ENCODE peak calls at places on chromosomes 7 and 10, in four cellular contexts. One of them, this sample, is unnamed.

GRCh38 chr7:1967512-1968396 is 265.0 kb downstream of the MAD1L1 start:
- DNase-seq in A172: no peak
- DNase-seq in naive thymus-derived CD8-positive, alpha-beta T cell: no peak
- DNase-seq in activated naive CD8-positive, alpha-beta T cell treated with anti-CD3 and anti-CD28 coated beads, Interleukin-2, amount 50 U/mL, for 24 hours: no peak
- DNase-seq in this sample: no peak

GRCh38 chr7:88391247-88391646 is 84.6 kb upstream of the STEAP4 start:
- DNase-seq in A172: no peak
- DNase-seq in naive thymus-derived CD8-positive, alpha-beta T cell: no peak
- DNase-seq in activated naive CD8-positive, alpha-beta T cell treated with anti-CD3 and anti-CD28 coated beads, Interleukin-2, amount 50 U/mL, for 24 hours: no peak
- DNase-seq in this sample: no peak

GRCh38 chr10:72043016-72043834 is 45.1 kb downstream of the SPOCK2 start:
- DNase-seq in A172: no peak
- DNase-seq in naive thymus-derived CD8-positive, alpha-beta T cell: no peak
- DNase-seq in activated naive CD8-positive, alpha-beta T cell treated with anti-CD3 and anti-CD28 coated beads, Interleukin-2, amount 50 U/mL, for 24 hours: no peak
- DNase-seq in this sample: no peak

GRCh38 chr7:46385662-46386309 is 464.7 kb upstream of the IGFBP3 start:
- DNase-seq in A172: peak
- DNase-seq in naive thymus-derived CD8-positive, alpha-beta T cell: no peak
- DNase-seq in activated naive CD8-positive, alpha-beta T cell treated with anti-CD3 and anti-CD28 coated beads, Interleukin-2, amount 50 U/mL, for 24 hours: no peak
- DNase-seq in this sample: no peak

GRCh38 chr10:16478801-16479200 is 42.0 kb downstream of the PTER start:
- DNase-seq in A172: no peak
- DNase-seq in naive thymus-derived CD8-positive, alpha-beta T cell: no peak
- DNase-seq in activated naive CD8-positive, alpha-beta T cell treated with anti-CD3 and anti-CD28 coated beads, Interleukin-2, amount 50 U/mL, for 24 hours: no peak
- DNase-seq in this sample: no peak

GRCh38 chr10:36148207-36148606 is 506.1 kb upstream of the FZD8 start:
- DNase-seq in A172: no peak
- DNase-seq in naive thymus-derived CD8-positive, alpha-beta T cell: no peak
- DNase-seq in activated naive CD8-positive, alpha-beta T cell treated with anti-CD3 and anti-CD28 coated beads, Interleukin-2, amount 50 U/mL, for 24 hours: no peak
- DNase-seq in this sample: no peak

GRCh38 chr10:124287071-124287685 is 131.5 kb downstream of the OAT start:
- DNase-seq in A172: no peak
- DNase-seq in naive thymus-derived CD8-positive, alpha-beta T cell: no peak
- DNase-seq in activated naive CD8-positive, alpha-beta T cell treated with anti-CD3 and anti-CD28 coated beads, Interleukin-2, amount 50 U/mL, for 24 hours: no peak
- DNase-seq in this sample: peak

GRCh38 chr10:62046522-62047239 is 145.2 kb downstream of the ARID5B start:
- DNase-seq in A172: peak
- DNase-seq in naive thymus-derived CD8-positive, alpha-beta T cell: no peak
- DNase-seq in activated naive CD8-positive, alpha-beta T cell treated with anti-CD3 and anti-CD28 coated beads, Interleukin-2, amount 50 U/mL, for 24 hours: peak
- DNase-seq in this sample: no peak

GRCh38 chr10:108000365-108000764 is 835.9 kb upstream of the SORCS1 start:
- DNase-seq in A172: no peak
- DNase-seq in naive thymus-derived CD8-positive, alpha-beta T cell: no peak
- DNase-seq in activated naive CD8-positive, alpha-beta T cell treated with anti-CD3 and anti-CD28 coated beads, Interleukin-2, amount 50 U/mL, for 24 hours: no peak
- DNase-seq in this sample: no peak

GRCh38 chr7:93178213-93178612 is 30.0 kb upstream of the SAMD9L start:
- DNase-seq in A172: peak
- DNase-seq in naive thymus-derived CD8-positive, alpha-beta T cell: no peak
- DNase-seq in activated naive CD8-positive, alpha-beta T cell treated with anti-CD3 and anti-CD28 coated beads, Interleukin-2, amount 50 U/mL, for 24 hours: no peak
- DNase-seq in this sample: no peak

GRCh38 chr7:82375713-82376112 is 67.9 kb downstream of the CACNA2D1 start:
- DNase-seq in A172: no peak
- DNase-seq in naive thymus-derived CD8-positive, alpha-beta T cell: no peak
- DNase-seq in activated naive CD8-positive, alpha-beta T cell treated with anti-CD3 and anti-CD28 coated beads, Interleukin-2, amount 50 U/mL, for 24 hours: no peak
- DNase-seq in this sample: no peak

GRCh38 chr10:21803374-21803773 is 200.2 kb downstream of the DNAJC1 start:
- DNase-seq in A172: no peak
- DNase-seq in naive thymus-derived CD8-positive, alpha-beta T cell: no peak
- DNase-seq in activated naive CD8-positive, alpha-beta T cell treated with anti-CD3 and anti-CD28 coated beads, Interleukin-2, amount 50 U/mL, for 24 hours: no peak
- DNase-seq in this sample: no peak

GRCh38 chr7:126370038-126370668 is 882.6 kb downstream of the GRM8 start:
- DNase-seq in A172: no peak
- DNase-seq in naive thymus-derived CD8-positive, alpha-beta T cell: no peak
- DNase-seq in activated naive CD8-positive, alpha-beta T cell treated with anti-CD3 and anti-CD28 coated beads, Interleukin-2, amount 50 U/mL, for 24 hours: no peak
- DNase-seq in this sample: no peak

GRCh38 chr10:48935141-48935540 is 4.5 kb downstream of the LRRC18 start:
- DNase-seq in A172: no peak
- DNase-seq in naive thymus-derived CD8-positive, alpha-beta T cell: no peak
- DNase-seq in activated naive CD8-positive, alpha-beta T cell treated with anti-CD3 and anti-CD28 coated beads, Interleukin-2, amount 50 U/mL, for 24 hours: no peak
- DNase-seq in this sample: peak

GRCh38 chr7:79590571-79591274 is 137.3 kb upstream of the MAGI2 start:
- DNase-seq in A172: no peak
- DNase-seq in naive thymus-derived CD8-positive, alpha-beta T cell: no peak
- DNase-seq in activated naive CD8-positive, alpha-beta T cell treated with anti-CD3 and anti-CD28 coated beads, Interleukin-2, amount 50 U/mL, for 24 hours: no peak
- DNase-seq in this sample: no peak

GRCh38 chr10:48332871-48333216 is 26.4 kb downstream of the MAPK8 start:
- DNase-seq in A172: no peak
- DNase-seq in naive thymus-derived CD8-positive, alpha-beta T cell: no peak
- DNase-seq in activated naive CD8-positive, alpha-beta T cell treated with anti-CD3 and anti-CD28 coated beads, Interleukin-2, amount 50 U/mL, for 24 hours: no peak
- DNase-seq in this sample: no peak

GRCh38 chr7:78014401-78014800 is 215.8 kb downstream of the PHTF2 start:
- DNase-seq in A172: no peak
- DNase-seq in naive thymus-derived CD8-positive, alpha-beta T cell: no peak
- DNase-seq in activated naive CD8-positive, alpha-beta T cell treated with anti-CD3 and anti-CD28 coated beads, Interleukin-2, amount 50 U/mL, for 24 hours: no peak
- DNase-seq in this sample: no peak

GRCh38 chr7:34759477-34760125 is 101.6 kb downstream of the NPSR1 start:
- DNase-seq in A172: peak
- DNase-seq in naive thymus-derived CD8-positive, alpha-beta T cell: no peak
- DNase-seq in activated naive CD8-positive, alpha-beta T cell treated with anti-CD3 and anti-CD28 coated beads, Interleukin-2, amount 50 U/mL, for 24 hours: no peak
- DNase-seq in this sample: no peak

GRCh38 chr7:159012353-159013069 is 132.2 kb downstream of the VIPR2 start:
- DNase-seq in A172: peak
- DNase-seq in naive thymus-derived CD8-positive, alpha-beta T cell: no peak
- DNase-seq in activated naive CD8-positive, alpha-beta T cell treated with anti-CD3 and anti-CD28 coated beads, Interleukin-2, amount 50 U/mL, for 24 hours: no peak
- DNase-seq in this sample: no peak

GRCh38 chr7:22156205-22156604 is 200.7 kb downstream of the RAPGEF5 start:
- DNase-seq in A172: peak
- DNase-seq in naive thymus-derived CD8-positive, alpha-beta T cell: no peak
- DNase-seq in activated naive CD8-positive, alpha-beta T cell treated with anti-CD3 and anti-CD28 coated beads, Interleukin-2, amount 50 U/mL, for 24 hours: no peak
- DNase-seq in this sample: no peak

GRCh38 chr7:130734525-130735272 is 692 bp upstream of the KLF14 start:
- DNase-seq in A172: no peak
- DNase-seq in naive thymus-derived CD8-positive, alpha-beta T cell: no peak
- DNase-seq in activated naive CD8-positive, alpha-beta T cell treated with anti-CD3 and anti-CD28 coated beads, Interleukin-2, amount 50 U/mL, for 24 hours: no peak
- DNase-seq in this sample: no peak

GRCh38 chr10:78567680-78568453 is 500.9 kb upstream of the ZMIZ1 start:
- DNase-seq in A172: no peak
- DNase-seq in naive thymus-derived CD8-positive, alpha-beta T cell: no peak
- DNase-seq in activated naive CD8-positive, alpha-beta T cell treated with anti-CD3 and anti-CD28 coated beads, Interleukin-2, amount 50 U/mL, for 24 hours: no peak
- DNase-seq in this sample: no peak

GRCh38 chr10:91635401-91636400 is 2.8 kb upstream of the PPP1R3C start:
- DNase-seq in A172: peak
- DNase-seq in naive thymus-derived CD8-positive, alpha-beta T cell: peak
- DNase-seq in activated naive CD8-positive, alpha-beta T cell treated with anti-CD3 and anti-CD28 coated beads, Interleukin-2, amount 50 U/mL, for 24 hours: peak
- DNase-seq in this sample: no peak

GRCh38 chr7:128858380-128859231 is 4.0 kb upstream of the ATP6V1F start:
- DNase-seq in A172: no peak
- DNase-seq in naive thymus-derived CD8-positive, alpha-beta T cell: no peak
- DNase-seq in activated naive CD8-positive, alpha-beta T cell treated with anti-CD3 and anti-CD28 coated beads, Interleukin-2, amount 50 U/mL, for 24 hours: no peak
- DNase-seq in this sample: no peak

GRCh38 chr7:116284390-116284789 is 74.1 kb downstream of the TES start:
- DNase-seq in A172: no peak
- DNase-seq in naive thymus-derived CD8-positive, alpha-beta T cell: no peak
- DNase-seq in activated naive CD8-positive, alpha-beta T cell treated with anti-CD3 and anti-CD28 coated beads, Interleukin-2, amount 50 U/mL, for 24 hours: no peak
- DNase-seq in this sample: no peak

GRCh38 chr7:23941551-23941950 is 231.5 kb downstream of the STK31 start:
- DNase-seq in A172: no peak
- DNase-seq in naive thymus-derived CD8-positive, alpha-beta T cell: no peak
- DNase-seq in activated naive CD8-positive, alpha-beta T cell treated with anti-CD3 and anti-CD28 coated beads, Interleukin-2, amount 50 U/mL, for 24 hours: no peak
- DNase-seq in this sample: no peak

GRCh38 chr7:150378115-150378852 is 846 bp upstream of the ZNF775 start:
- DNase-seq in A172: peak
- DNase-seq in naive thymus-derived CD8-positive, alpha-beta T cell: peak
- DNase-seq in activated naive CD8-positive, alpha-beta T cell treated with anti-CD3 and anti-CD28 coated beads, Interleukin-2, amount 50 U/mL, for 24 hours: peak
- DNase-seq in this sample: no peak

GRCh38 chr7:82183633-82184032 is 259.9 kb downstream of the CACNA2D1 start:
- DNase-seq in A172: peak
- DNase-seq in naive thymus-derived CD8-positive, alpha-beta T cell: no peak
- DNase-seq in activated naive CD8-positive, alpha-beta T cell treated with anti-CD3 and anti-CD28 coated beads, Interleukin-2, amount 50 U/mL, for 24 hours: no peak
- DNase-seq in this sample: no peak

GRCh38 chr10:60816624-60817023 is 38.3 kb downstream of the CDK1 start:
- DNase-seq in A172: peak
- DNase-seq in naive thymus-derived CD8-positive, alpha-beta T cell: peak
- DNase-seq in activated naive CD8-positive, alpha-beta T cell treated with anti-CD3 and anti-CD28 coated beads, Interleukin-2, amount 50 U/mL, for 24 hours: no peak
- DNase-seq in this sample: no peak

GRCh38 chr10:69475433-69475830 is 24.2 kb downstream of the TSPAN15 start:
- DNase-seq in A172: no peak
- DNase-seq in naive thymus-derived CD8-positive, alpha-beta T cell: no peak
- DNase-seq in activated naive CD8-positive, alpha-beta T cell treated with anti-CD3 and anti-CD28 coated beads, Interleukin-2, amount 50 U/mL, for 24 hours: no peak
- DNase-seq in this sample: no peak

GRCh38 chr7:87528733-87529132 is 53.3 kb upstream of the ABCB4 start:
- DNase-seq in A172: peak
- DNase-seq in naive thymus-derived CD8-positive, alpha-beta T cell: no peak
- DNase-seq in activated naive CD8-positive, alpha-beta T cell treated with anti-CD3 and anti-CD28 coated beads, Interleukin-2, amount 50 U/mL, for 24 hours: no peak
- DNase-seq in this sample: no peak

GRCh38 chr10:22335204-22335956 is 9.9 kb upstream of the SPAG6 start:
- DNase-seq in A172: no peak
- DNase-seq in naive thymus-derived CD8-positive, alpha-beta T cell: peak
- DNase-seq in activated naive CD8-positive, alpha-beta T cell treated with anti-CD3 and anti-CD28 coated beads, Interleukin-2, amount 50 U/mL, for 24 hours: peak
- DNase-seq in this sample: peak

GRCh38 chr7:110650313-110650712 is 440.6 kb upstream of the LRRN3 start:
- DNase-seq in A172: no peak
- DNase-seq in naive thymus-derived CD8-positive, alpha-beta T cell: no peak
- DNase-seq in activated naive CD8-positive, alpha-beta T cell treated with anti-CD3 and anti-CD28 coated beads, Interleukin-2, amount 50 U/mL, for 24 hours: no peak
- DNase-seq in this sample: no peak

GRCh38 chr7:18648849-18649758 is 153.6 kb downstream of the HDAC9 start:
- DNase-seq in A172: no peak
- DNase-seq in naive thymus-derived CD8-positive, alpha-beta T cell: no peak
- DNase-seq in activated naive CD8-positive, alpha-beta T cell treated with anti-CD3 and anti-CD28 coated beads, Interleukin-2, amount 50 U/mL, for 24 hours: no peak
- DNase-seq in this sample: no peak

GRCh38 chr7:125122225-125122624 is 192.6 kb upstream of the POT1 start:
- DNase-seq in A172: no peak
- DNase-seq in naive thymus-derived CD8-positive, alpha-beta T cell: no peak
- DNase-seq in activated naive CD8-positive, alpha-beta T cell treated with anti-CD3 and anti-CD28 coated beads, Interleukin-2, amount 50 U/mL, for 24 hours: no peak
- DNase-seq in this sample: no peak

GRCh38 chr10:61795551-61795950 is 105.9 kb upstream of the ARID5B start:
- DNase-seq in A172: no peak
- DNase-seq in naive thymus-derived CD8-positive, alpha-beta T cell: no peak
- DNase-seq in activated naive CD8-positive, alpha-beta T cell treated with anti-CD3 and anti-CD28 coated beads, Interleukin-2, amount 50 U/mL, for 24 hours: no peak
- DNase-seq in this sample: no peak

GRCh38 chr7:100949227-100949930 is at the start of gene MUC3A:
- DNase-seq in A172: no peak
- DNase-seq in naive thymus-derived CD8-positive, alpha-beta T cell: no peak
- DNase-seq in activated naive CD8-positive, alpha-beta T cell treated with anti-CD3 and anti-CD28 coated beads, Interleukin-2, amount 50 U/mL, for 24 hours: no peak
- DNase-seq in this sample: no peak

GRCh38 chr10:24196426-24197039 is 12.4 kb upstream of the KIAA1217 start:
- DNase-seq in A172: peak
- DNase-seq in naive thymus-derived CD8-positive, alpha-beta T cell: peak
- DNase-seq in activated naive CD8-positive, alpha-beta T cell treated with anti-CD3 and anti-CD28 coated beads, Interleukin-2, amount 50 U/mL, for 24 hours: peak
- DNase-seq in this sample: no peak